ENCODE peak calls at places on chromosome 13, in ten cellular contexts. R is EL; N is activated T-helper 1 cell treated with anti-CD3 and anti-CD28 coated beads, Interleukin-12 subunit alpha, Interleukin-12 subunit beta, Interleukin-2, Interleukin-4 antibody, amounts not matched to agents 30 ng/mL and 10 ng/mL and 1 ng/mL, durations not matched to agents 14 hours and 24 hours and 36 hours; Z is NCI-H187 treated with DMSO at 0.1 percent for 48 hours; Q is mammary epithelial cell; M is NCI-H460; F is activated CD4-positive, alpha-beta T cell treated with anti-CD3 and anti-CD28 coated beads, Interleukin-2, amount 10 ng/mL, durations not matched to agents 7 days and 5 days; S is NAMALWA; J is Right ventricle myocardium superior; C is lung microvascular endothelial cell. D is an unnamed sample.

GRCh38 chr13:95955255-95955654 is 97.9 kb downstream of the UGGT2 start:
- DNase-seq in R (no peak), N (no peak), Z (no peak), Q (no peak), M (no peak), F (no peak), S (no peak), J (no peak), C (no peak), D (no peak)

GRCh38 chr13:97108535-97108910 is 113.6 kb upstream of the MBNL2 start:
- DNase-seq in R (no peak), N (no peak), Z (no peak), Q (no peak), M (no peak), F (no peak), S (no peak), J (no peak), C (no peak), D (no peak)

GRCh38 chr13:47858042-47858677 is 142.9 kb downstream of the SUCLA2 start:
- DNase-seq in R (no peak), N (no peak), Z (no peak), Q (no peak), M (no peak), F (no peak), S (no peak), J (no peak), C (no peak), D (no peak)

GRCh38 chr13:108154421-108154858 is 60.9 kb downstream of the LIG4 start:
- DNase-seq in R (no peak), N (no peak), Z (peak), Q (no peak), M (peak), F (no peak), S (no peak), J (no peak), C (no peak), D (no peak)

GRCh38 chr13:26742691-26743358 is 17.8 kb downstream of the GPR12 start:
- DNase-seq in R (no peak), N (no peak), Z (no peak), Q (no peak), M (no peak), F (no peak), S (no peak), J (no peak), C (no peak), D (no peak)

GRCh38 chr13:74024314-74024713 is 109.9 kb downstream of the KLF12 start:
- DNase-seq in R (no peak), N (no peak), Z (no peak), Q (no peak), M (no peak), F (no peak), S (no peak), J (no peak), C (no peak), D (no peak)

GRCh38 chr13:36154567-36155231 is 23.5 kb upstream of the DCLK1 start:
- DNase-seq in R (no peak), N (no peak), Z (no peak), Q (no peak), M (no peak), F (no peak), S (no peak), J (peak), C (no peak), D (no peak)

GRCh38 chr13:46556380-46556779 is 3.4 kb downstream of the LRCH1 start:
- DNase-seq in R (no peak), N (no peak), Z (no peak), Q (no peak), M (no peak), F (no peak), S (peak), J (no peak), C (no peak), D (no peak)

GRCh38 chr13:77751513-77752456 is 54.3 kb downstream of the SLAIN1 start:
- DNase-seq in R (peak), N (peak), Z (no peak), Q (peak), M (peak), F (peak), S (peak), J (no peak), C (peak), D (peak)

GRCh38 chr13:97142452-97142851 is 79.7 kb upstream of the MBNL2 start:
- DNase-seq in R (no peak), N (no peak), Z (no peak), Q (no peak), M (peak), F (no peak), S (no peak), J (no peak), C (no peak), D (no peak)

GRCh38 chr13:50531917-50532899 is 311.3 kb downstream of the DLEU7 start:
- DNase-seq in R (peak), N (no peak), Z (no peak), Q (no peak), M (peak), F (no peak), S (peak), J (no peak), C (peak), D (no peak)

GRCh38 chr13:32726374-32727037 is 140.3 kb downstream of the PDS5B start:
- DNase-seq in R (no peak), N (no peak), Z (no peak), Q (no peak), M (no peak), F (no peak), S (no peak), J (no peak), C (no peak), D (no peak)

GRCh38 chr13:114142640-114143490 is 10.4 kb upstream of the RASA3 start:
- DNase-seq in R (no peak), N (peak), Z (peak), Q (no peak), M (no peak), F (peak), S (peak), J (peak), C (no peak), D (no peak)

GRCh38 chr13:22948421-22948820 is 232.4 kb upstream of the SGCG start:
- DNase-seq in R (no peak), N (no peak), Z (no peak), Q (no peak), M (no peak), F (no peak), S (no peak), J (no peak), C (no peak), D (no peak)

GRCh38 chr13:49295231-49295630 is 47.5 kb downstream of the CDADC1 start:
- DNase-seq in R (no peak), N (no peak), Z (no peak), Q (no peak), M (no peak), F (no peak), S (no peak), J (no peak), C (no peak), D (no peak)

GRCh38 chr13:45413826-45414312 is 4.3 kb downstream of the SLC25A30 start:
- DNase-seq in R (no peak), N (no peak), Z (no peak), Q (no peak), M (no peak), F (no peak), S (no peak), J (no peak), C (no peak), D (no peak)

GRCh38 chr13:61410669-61411297 is 4.9 kb downstream of the PCDH20 start:
- DNase-seq in R (no peak), N (no peak), Z (no peak), Q (no peak), M (no peak), F (no peak), S (peak), J (no peak), C (peak), D (no peak)

GRCh38 chr13:70384156-70384555 is 275.9 kb upstream of the KLHL1 start:
- DNase-seq in R (no peak), N (no peak), Z (no peak), Q (no peak), M (no peak), F (no peak), S (no peak), J (no peak), C (no peak), D (no peak)

GRCh38 chr13:22800726-22801401 is 379.9 kb upstream of the SGCG start:
- DNase-seq in R (no peak), N (no peak), Z (no peak), Q (no peak), M (no peak), F (no peak), S (no peak), J (no peak), C (no peak), D (peak)

GRCh38 chr13:95698047-95698749 is 21.3 kb downstream of the DNAJC3 start:
- DNase-seq in R (no peak), N (no peak), Z (no peak), Q (peak), M (no peak), F (no peak), S (peak), J (no peak), C (peak), D (no peak)

GRCh38 chr13:24039621-24040475 is 120.7 kb upstream of the SPATA13 start:
- DNase-seq in R (no peak), N (no peak), Z (no peak), Q (no peak), M (no peak), F (no peak), S (no peak), J (no peak), C (no peak), D (no peak)

GRCh38 chr13:29539866-29540265 is 55.6 kb downstream of the SLC7A1 start:
- DNase-seq in R (no peak), N (no peak), Z (no peak), Q (no peak), M (no peak), F (no peak), S (no peak), J (no peak), C (no peak), D (no peak)

GRCh38 chr13:110216403-110217041 is 90.4 kb downstream of the COL4A1 start:
- DNase-seq in R (peak), N (no peak), Z (no peak), Q (no peak), M (no peak), F (no peak), S (no peak), J (no peak), C (peak), D (peak)

GRCh38 chr13:45782327-45783045 is 69.1 kb downstream of the SIAH3 start:
- DNase-seq in R (no peak), N (no peak), Z (no peak), Q (no peak), M (no peak), F (no peak), S (no peak), J (no peak), C (no peak), D (no peak)

GRCh38 chr13:109436055-109436622 is 350.2 kb downstream of the IRS2 start:
- DNase-seq in R (no peak), N (no peak), Z (no peak), Q (peak), M (no peak), F (no peak), S (no peak), J (no peak), C (no peak), D (no peak)

GRCh38 chr13:75744127-75744526 is 108.0 kb downstream of the LMO7 start:
- DNase-seq in R (no peak), N (no peak), Z (no peak), Q (no peak), M (no peak), F (no peak), S (no peak), J (no peak), C (no peak), D (no peak)

GRCh38 chr13:39051157-39051556 is 12.9 kb downstream of the NHLRC3 start:
- DNase-seq in R (peak), N (no peak), Z (no peak), Q (peak), M (peak), F (no peak), S (peak), J (no peak), C (peak), D (no peak)

GRCh38 chr13:51619614-51620013 is 35.4 kb downstream of the WDFY2 start:
- DNase-seq in R (peak), N (no peak), Z (no peak), Q (peak), M (no peak), F (no peak), S (no peak), J (no peak), C (no peak), D (peak)

GRCh38 chr13:97272526-97272925 is 50.4 kb downstream of the MBNL2 start:
- DNase-seq in R (no peak), N (no peak), Z (no peak), Q (no peak), M (no peak), F (no peak), S (no peak), J (no peak), C (no peak), D (no peak)

GRCh38 chr13:43102304-43102703 is 78.9 kb downstream of the DNAJC15 start:
- DNase-seq in R (no peak), N (no peak), Z (no peak), Q (no peak), M (no peak), F (no peak), S (no peak), J (no peak), C (no peak), D (no peak)

GRCh38 chr13:110421696-110422395 is 114.8 kb downstream of the COL4A2 start:
- DNase-seq in R (peak), N (no peak), Z (no peak), Q (no peak), M (no peak), F (peak), S (no peak), J (no peak), C (no peak), D (peak)

GRCh38 chr13:113470073-113470472 is 16.8 kb upstream of the ADPRHL1 start:
- DNase-seq in R (no peak), N (no peak), Z (no peak), Q (no peak), M (no peak), F (no peak), S (no peak), J (no peak), C (no peak), D (no peak)

GRCh38 chr13:106464076-106464475 is 71.4 kb downstream of the EFNB2 start:
- DNase-seq in R (no peak), N (no peak), Z (no peak), Q (peak), M (no peak), F (no peak), S (no peak), J (no peak), C (no peak), D (peak)

GRCh38 chr13:114024603-114025431 is 50.9 kb upstream of the C13orf46 start:
- DNase-seq in R (no peak), N (no peak), Z (no peak), Q (no peak), M (no peak), F (no peak), S (peak), J (peak), C (no peak), D (no peak)

GRCh38 chr13:73623281-73623680 is 510.9 kb downstream of the KLF12 start:
- DNase-seq in R (no peak), N (no peak), Z (no peak), Q (no peak), M (no peak), F (no peak), S (no peak), J (no peak), C (no peak), D (no peak)

GRCh38 chr13:77696006-77696862 is 1.3 kb upstream of the SLAIN1 start:
- DNase-seq in R (no peak), N (no peak), Z (peak), Q (no peak), M (no peak), F (no peak), S (peak), J (no peak), C (peak), D (no peak)

GRCh38 chr13:110925023-110925608 is 10.2 kb upstream of the ANKRD10 start:
- DNase-seq in R (no peak), N (no peak), Z (no peak), Q (no peak), M (no peak), F (no peak), S (peak), J (no peak), C (peak), D (no peak)

GRCh38 chr13:98447881-98448641 is 128.8 kb downstream of the STK24 start:
- DNase-seq in R (no peak), N (no peak), Z (peak), Q (no peak), M (peak), F (no peak), S (peak), J (peak), C (peak), D (peak)

GRCh38 chr13:105346141-105346766 is 1189.2 kb downstream of the EFNB2 start:
- DNase-seq in R (peak), N (no peak), Z (no peak), Q (peak), M (no peak), F (no peak), S (no peak), J (no peak), C (no peak), D (peak)

GRCh38 chr13:76148926-76149325 is 512.8 kb downstream of the LMO7 start:
- DNase-seq in R (peak), N (no peak), Z (no peak), Q (peak), M (no peak), F (no peak), S (no peak), J (no peak), C (no peak), D (peak)